ENCODE peak calls at places on chromosomes 11 and 22, in seven cellular contexts. G is adipocyte, P is left ventricle myocardium inferior, A is A549, J is sigmoid colon, R is HAP-1, Z is neuronal stem cell. X is an unnamed sample. For H3K4me1, the result is how much of the 10 kb centered on the place peaks cover.

GRCh38 chr11:23201936-23202522 is 341.8 kb upstream of the CCDC179 start:
- DNase-seq in A (no peak), J (no peak), R (no peak), G (no peak), P (no peak), Z (no peak), X (no peak)

GRCh38 chr11:6440906-6441358 is at the start of gene HPX:
- DNase-seq in P (no peak), G (no peak), A (no peak), R (no peak), J (no peak), Z (no peak), X (no peak)

GRCh38 chr11:87299041-87299481 is 261.3 kb downstream of the TMEM135 start:
- DNase-seq in Z (no peak), J (no peak), G (no peak), A (no peak), P (no peak), R (no peak), X (no peak)

GRCh38 chr22:44594951-44595350 is 96.9 kb upstream of the RTL6 start:
- DNase-seq in G (no peak), A (no peak), R (no peak), P (no peak), J (no peak), Z (no peak), X (no peak)

GRCh38 chr22:46491936-46492335 is 45.5 kb downstream of the CELSR1 start:
- DNase-seq in R (no peak), J (no peak), Z (no peak), P (no peak), G (peak), A (no peak), X (no peak)

GRCh38 chr11:128714881-128715280 is 21.0 kb downstream of the FLI1 start:
- DNase-seq in P (no peak), Z (no peak), J (no peak), G (peak), R (no peak), A (no peak), X (no peak)

GRCh38 chr22:35400335-35400680 is 368 bp downstream of the MCM5 start:
- DNase-seq in Z (no peak), A (no peak), G (no peak), R (no peak), J (no peak), P (no peak), X (no peak)

GRCh38 chr11:129790131-129790530 is 25.5 kb upstream of the TMEM45B start:
- DNase-seq in Z (no peak), R (no peak), G (peak), A (no peak), J (no peak), P (no peak), X (no peak)

GRCh38 chr11:1460396-1460795 is 26.2 kb downstream of the MOB2 start:
- DNase-seq in P (no peak), G (no peak), R (no peak), J (peak), Z (no peak), A (no peak), X (peak)

GRCh38 chr11:13668957-13669521 is 571 bp downstream of the FAR1 start:
- DNase-seq in A (peak), J (peak), Z (peak), G (peak), P (peak), R (peak), X (peak)

GRCh38 chr11:78354741-78355705 is 62.6 kb downstream of the GAB2 start:
- DNase-seq in G (peak), J (no peak), R (peak), Z (no peak), A (no peak), P (no peak), X (peak)

GRCh38 chr22:48794906-48795305 is 1032.8 kb downstream of the BRD1 start:
- DNase-seq in R (no peak), J (peak), G (no peak), P (no peak), A (no peak), Z (no peak), X (no peak)

GRCh38 chr11:95228081-95228859 is 2.7 kb downstream of the SESN3 start:
- DNase-seq in R (no peak), Z (no peak), A (no peak), G (peak), J (no peak), P (no peak), X (no peak)

GRCh38 chr11:13962562-13963168 is at the start of gene SPON1:
- DNase-seq in G (peak), J (peak), Z (peak), R (no peak), P (peak), A (no peak), X (peak)

GRCh38 chr22:41512421-41513194 is 31.7 kb downstream of the POLR3H start:
- DNase-seq in Z (peak), R (peak), G (peak), A (peak), P (peak), J (no peak), X (no peak)

GRCh38 chr11:3873712-3874349 is 18.4 kb downstream of the STIM1 start:
- DNase-seq in G (no peak), Z (no peak), P (no peak), A (no peak), R (no peak), J (no peak), X (no peak)

GRCh38 chr11:108235192-108235591 is 12.3 kb downstream of the ATM start:
- DNase-seq in Z (no peak), A (no peak), R (no peak), G (no peak), P (no peak), J (no peak), X (no peak)

GRCh38 chr11:2466869-2467694 is 22.3 kb downstream of the KCNQ1 start:
- DNase-seq in G (no peak), J (peak), R (peak), A (no peak), Z (no peak), P (no peak), X (no peak)

GRCh38 chr11:911031-911889 is 650 bp upstream of the CHID1 start:
- DNase-seq in P (peak), J (no peak), R (peak), A (no peak), Z (no peak), G (peak), X (peak)

GRCh38 chr22:27972732-27973698 is 54.0 kb upstream of the PITPNB start:
- DNase-seq in J (no peak), A (no peak), Z (no peak), R (no peak), P (no peak), G (peak), X (no peak)

GRCh38 chr11:127490896-127491295 is 490.3 kb upstream of the KIRREL3 start:
- DNase-seq in Z (no peak), J (no peak), P (no peak), G (no peak), R (no peak), A (no peak), X (no peak)

GRCh38 chr11:75328426-75329277 is 22.8 kb downstream of the ARRB1 start:
- DNase-seq in J (peak), A (peak), G (peak), Z (peak), R (peak), P (peak), X (peak)

GRCh38 chr22:35418088-35418487 is 18.1 kb downstream of the MCM5 start:
- DNase-seq in G (peak), P (no peak), Z (no peak), R (no peak), J (no peak), A (no peak), X (no peak)

GRCh38 chr11:36131719-36132349 is 157.4 kb downstream of the COMMD9 start:
- DNase-seq in A (no peak), R (peak), Z (peak), G (peak), P (peak), J (peak), X (no peak)

GRCh38 chr22:39820266-39820665 is 73.3 kb downstream of the ENTHD1 start:
- DNase-seq in P (no peak), A (peak), R (no peak), J (no peak), G (peak), Z (no peak), X (no peak)

GRCh38 chr22:19822301-19823117 is 32.2 kb downstream of the GNB1L start:
- DNase-seq in P (no peak), J (peak), Z (no peak), A (no peak), R (no peak), G (no peak), X (peak)

GRCh38 chr11:73559758-73560157 is 38.2 kb downstream of the FAM168A start:
- DNase-seq in G (peak), A (no peak), J (no peak), Z (no peak), R (no peak), P (no peak), X (no peak)

GRCh38 chr11:63530021-63530420 is 6.6 kb upstream of the PLAAT4 start:
- DNase-seq in J (no peak), P (no peak), R (peak), Z (no peak), G (no peak), A (no peak), X (no peak)

GRCh38 chr11:69684651-69685050 is 9.5 kb upstream of the LTO1 start:
- DNase-seq in J (peak), A (no peak), Z (no peak), G (no peak), P (no peak), R (no peak), X (no peak)

GRCh38 chr11:74024630-74025029 is 15.7 kb upstream of the UCP3 start:
- DNase-seq in R (no peak), A (no peak), P (peak), J (peak), Z (no peak), G (peak), X (peak)

GRCh38 chr11:93225642-93226041 is 27.9 kb upstream of the SLC36A4 start:
- DNase-seq in R (no peak), P (no peak), A (peak), G (peak), J (no peak), Z (no peak), X (no peak)

GRCh38 chr22:25027052-25027525 is 74.6 kb downstream of the KIAA1671 start:
- DNase-seq in Z (no peak), P (no peak), R (peak), A (no peak), G (no peak), J (no peak), X (no peak)

GRCh38 chr11:133070790-133071189 is 461.5 kb downstream of the OPCML start:
- DNase-seq in A (no peak), J (no peak), Z (no peak), G (no peak), P (no peak), R (no peak), X (no peak)

GRCh38 chr22:26894766-26895485 is 237.5 kb downstream of the MIAT start:
- DNase-seq in R (no peak), G (peak), Z (no peak), J (no peak), P (no peak), A (peak), X (no peak)

GRCh38 chr11:112797072-112797471 is 164.1 kb upstream of the NCAM1 start:
- DNase-seq in J (no peak), G (no peak), R (no peak), P (no peak), A (no peak), Z (peak), X (no peak)

GRCh38 chr22:21612858-21613257 is 17.0 kb downstream of the YDJC start:
- DNase-seq in R (no peak), G (no peak), P (no peak), J (no peak), A (no peak), Z (no peak), X (no peak)

GRCh38 chr22:23494593-23495266 is 85.4 kb downstream of the IGLL1 start:
- DNase-seq in Z (no peak), G (no peak), J (no peak), A (no peak), P (no peak), R (no peak), X (no peak)

GRCh38 chr11:117097567-117098268 is 510 bp downstream of the SIK3 start:
- DNase-seq in J (peak), Z (no peak), A (peak), P (peak), G (peak), R (peak), X (peak)

GRCh38 chr11:117094776-117095175 is 3.5 kb downstream of the SIK3 start:
- DNase-seq in R (no peak), Z (no peak), J (no peak), G (peak), P (no peak), A (no peak), X (no peak)

GRCh38 chr11:117095301-117096139 is 2.7 kb downstream of the SIK3 start:
- DNase-seq in J (no peak), Z (no peak), P (no peak), R (no peak), G (peak), A (no peak), X (no peak)

GRCh38 chr11:117096973-117097566 is 1.2 kb downstream of the SIK3 start:
- DNase-seq in J (no peak), P (no peak), Z (no peak), A (no peak), R (no peak), G (peak), X (no peak)

DNA sequence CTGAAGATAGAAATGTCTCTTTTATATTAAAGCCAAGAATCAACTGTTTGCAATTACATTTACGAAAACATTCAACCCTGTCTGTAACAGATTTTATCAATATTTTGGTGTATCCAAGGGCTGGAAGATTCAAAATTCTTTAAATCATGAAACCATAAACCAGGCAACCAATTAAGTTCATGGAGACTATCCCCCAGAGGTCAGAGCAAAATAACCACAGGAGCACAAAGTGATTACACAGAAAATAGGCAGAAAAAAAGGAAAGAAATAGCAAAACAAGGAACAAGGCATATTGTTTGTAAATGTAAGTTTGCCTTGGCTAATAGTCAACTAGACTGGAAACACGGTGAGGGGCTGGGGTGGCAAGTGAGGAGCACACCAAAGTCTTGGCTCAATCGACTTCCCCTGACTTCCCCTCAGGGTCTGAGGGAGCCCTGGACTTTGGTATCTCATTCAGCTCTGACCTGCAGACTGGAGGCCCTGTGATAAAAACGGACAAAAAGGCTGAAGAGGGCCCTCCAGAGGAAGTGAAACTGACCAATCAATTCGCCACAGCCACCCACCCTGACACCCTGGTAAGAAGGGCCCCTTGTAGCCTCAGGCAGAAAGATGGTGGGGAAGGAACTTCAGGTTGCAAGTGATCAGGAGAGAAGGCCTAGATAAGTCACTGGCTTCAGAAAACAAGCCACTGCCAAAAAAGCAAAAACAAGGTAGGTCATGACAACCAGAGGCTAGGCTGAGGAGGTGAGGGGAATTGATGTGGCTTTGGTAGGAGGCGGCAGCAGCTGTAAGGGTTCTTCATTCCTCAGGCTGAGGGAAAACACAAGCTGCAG is 1.9 kb downstream of the SIK3 start:
- DNase-seq in P (no peak), J (no peak), R (peak), G (peak), A (no peak), Z (no peak), X (no peak)
- H3K4me1 ChIP-seq in P (half or more), J (half or more), R (under half), G (under half), A (half or more), Z (under half), X (half or more)

DNA sequence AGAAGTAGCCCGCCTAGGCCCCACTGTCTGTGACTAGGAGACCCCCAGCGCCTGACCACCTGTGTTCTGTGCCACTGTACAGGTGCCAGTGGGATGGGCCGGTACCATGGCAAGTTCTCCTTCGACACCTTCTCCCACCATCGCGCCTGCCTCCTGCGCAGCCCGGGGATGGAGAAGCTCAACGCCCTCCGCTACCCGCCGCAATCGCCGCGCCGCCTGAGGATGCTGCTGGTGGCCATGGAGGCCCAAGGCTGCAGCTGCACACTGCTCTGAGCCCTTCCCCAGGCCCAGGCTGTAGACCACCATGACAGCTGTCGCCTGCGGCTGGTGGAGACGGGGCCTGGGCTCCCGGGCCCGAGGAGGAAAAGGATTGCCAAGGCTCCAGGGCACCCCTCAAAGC is 2.8 kb upstream of the NDUFS8 start:
- DNase-seq in A (no peak), R (no peak), P (no peak), G (no peak), J (no peak), Z (no peak), X (no peak)
- H3K4me3 ChIP-seq in A (no peak), R (no peak), P (no peak), G (no peak), J (no peak), Z (no peak), X (no peak)

GRCh38 chr11:60985991-60986915 is 14.8 kb downstream of the CD6 start:
- DNase-seq in J (no peak), Z (no peak), A (no peak), P (no peak), G (peak), R (no peak), X (peak)
- H3K4me1 ChIP-seq in J (under half), Z (under half), A (under half), P (under half), G (under half), R (under half), X (under half)

DNA sequence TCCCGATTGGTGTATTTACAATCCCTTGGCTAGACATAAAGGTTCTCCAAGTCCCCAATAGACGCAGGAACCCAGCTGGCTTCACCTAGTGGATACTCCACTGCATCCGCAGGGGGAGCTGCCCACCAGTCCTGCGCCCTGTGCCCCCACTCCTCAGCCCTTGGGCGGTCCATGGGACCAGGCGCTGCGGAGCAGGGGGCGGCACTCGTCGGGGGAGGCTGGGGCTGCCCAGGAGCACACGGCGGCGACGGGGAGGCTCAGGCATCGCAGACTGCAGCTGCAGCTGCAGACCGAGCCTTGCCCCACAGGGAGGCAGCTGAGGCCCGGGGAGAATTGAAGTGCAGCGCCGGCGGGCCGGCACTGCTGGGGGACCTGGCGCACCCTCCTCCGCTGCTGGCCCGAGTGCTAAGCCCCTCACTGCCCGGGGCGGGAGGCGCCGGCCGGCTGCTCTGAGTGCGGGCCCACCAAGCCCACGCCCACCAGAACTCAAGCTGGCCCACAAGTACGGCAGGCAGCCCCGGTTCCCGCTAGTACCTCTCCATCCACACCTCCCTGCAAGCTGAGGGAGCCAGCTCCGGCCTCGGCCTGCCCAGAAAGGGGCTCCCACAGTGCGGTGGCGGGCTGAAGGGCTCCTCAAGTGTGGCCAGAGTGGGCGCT is 12.2 kb upstream of the SIK3 start:
- DNase-seq in G (no peak), J (no peak), A (no peak), R (no peak), P (no peak), Z (no peak), X (no peak)
- H3K4me3 ChIP-seq in G (no peak), J (no peak), A (no peak), R (no peak), P (no peak), Z (no peak), X (no peak)

GRCh38 chr11:65506316-65506769 is 7.5 kb downstream of the MALAT1 start:
- DNase-seq in Z (no peak), J (no peak), P (no peak), A (no peak), R (no peak), G (no peak), X (no peak)
- H3K4me1 ChIP-seq in Z (under half), J (under half), P (half or more), A (under half), R (under half), G (under half), X (half or more)

GRCh38 chr11:67438121-67438902 is 830 bp upstream of the PTPRCAP start:
- DNase-seq in G (no peak), J (no peak), A (no peak), P (no peak), R (no peak), Z (no peak), X (no peak)

GRCh38 chr11:67441082-67441683 is 2.1 kb downstream of the CORO1B start:
- DNase-seq in Z (no peak), A (no peak), P (no peak), G (no peak), J (no peak), R (no peak), X (no peak)

GRCh38 chr11:67441731-67442401 is 1.4 kb downstream of the CORO1B start:
- DNase-seq in J (no peak), Z (no peak), P (no peak), A (no peak), R (no peak), G (no peak), X (no peak)

GRCh38 chr11:67439321-67440228 is 2.1 kb upstream of the PTPRCAP start:
- DNase-seq in A (peak), R (no peak), G (peak), P (no peak), J (no peak), Z (no peak), X (no peak)

DNA sequence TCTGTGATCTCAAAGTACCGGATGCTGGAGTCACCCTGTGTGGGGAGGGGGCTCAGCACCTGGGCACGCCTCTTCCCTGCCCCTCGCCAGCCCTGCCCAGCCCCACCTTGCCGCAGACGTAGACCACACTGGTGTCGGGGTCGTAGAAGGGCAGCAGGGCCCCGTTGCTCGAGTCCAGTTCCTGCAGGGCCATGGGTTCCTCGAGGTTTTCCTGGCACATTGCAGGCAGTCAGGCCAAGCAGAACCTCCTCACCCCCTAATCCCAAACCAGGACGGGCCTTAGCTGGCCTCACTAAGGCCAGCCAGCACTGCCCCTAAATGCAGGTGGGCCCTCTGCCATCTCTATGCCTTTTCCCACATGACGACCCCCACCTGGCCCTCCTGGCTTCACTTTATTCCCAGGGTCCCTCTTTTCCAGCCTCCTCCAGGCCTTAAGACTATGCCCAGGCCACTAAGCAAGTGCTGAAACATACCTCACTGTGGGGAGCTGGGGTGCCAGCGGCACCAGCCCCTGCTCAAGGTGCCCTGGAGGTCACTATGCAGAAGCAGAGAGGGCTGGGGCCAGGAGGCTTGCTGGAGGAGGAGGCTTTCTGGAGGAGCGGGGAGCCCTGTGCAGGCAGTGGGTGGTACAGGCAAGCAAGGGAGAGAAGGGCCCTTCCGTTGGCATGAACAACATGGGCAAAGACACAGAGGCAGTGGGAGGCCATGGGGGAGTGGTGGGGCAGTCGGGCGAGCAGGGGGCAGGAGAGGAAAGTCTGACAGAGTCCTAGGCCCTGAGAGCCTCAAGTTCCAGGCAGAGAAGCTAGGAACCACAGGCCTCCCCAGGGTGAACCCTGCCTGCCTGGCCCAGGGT is 2.8 kb downstream of the CORO1B start:
- DNase-seq in R (no peak), P (no peak), J (no peak), Z (no peak), A (no peak), G (no peak), X (no peak)
- H3K4me3 ChIP-seq in R (no peak), P (no peak), J (no peak), Z (no peak), A (no peak), G (no peak), X (no peak)

X was measured in lower lobe of right lung.